ENCODE peak calls at places on chromosome 13, in six cellular contexts. One of them, this sample, is unnamed.

GRCh38 chr13:54029720-54030119 is 1001.1 kb downstream of the OLFM4 start:
- DNase-seq in neural progenitor cell: no peak
- DNase-seq in CD4-positive, alpha-beta T cell: no peak
- DNase-seq in hypothalamus: no peak
- DNase-seq in C1 segment of cervical spinal cord: no peak
- DNase-seq in activated T-cell treated with anti-CD3 and anti-CD28 coated beads, Interleukin-2, amount 50 U/mL, for 1 hour: no peak
- DNase-seq in this sample: no peak

GRCh38 chr13:21389124-21389523 is 70.0 kb downstream of the ZDHHC20 start:
- DNase-seq in neural progenitor cell: no peak
- DNase-seq in CD4-positive, alpha-beta T cell: no peak
- DNase-seq in hypothalamus: no peak
- DNase-seq in C1 segment of cervical spinal cord: no peak
- DNase-seq in activated T-cell treated with anti-CD3 and anti-CD28 coated beads, Interleukin-2, amount 50 U/mL, for 1 hour: no peak
- DNase-seq in this sample: no peak

GRCh38 chr13:29853131-29853530 is 2.7 kb upstream of the UBL3 start:
- DNase-seq in neural progenitor cell: no peak
- DNase-seq in CD4-positive, alpha-beta T cell: no peak
- DNase-seq in hypothalamus: no peak
- DNase-seq in C1 segment of cervical spinal cord: no peak
- DNase-seq in activated T-cell treated with anti-CD3 and anti-CD28 coated beads, Interleukin-2, amount 50 U/mL, for 1 hour: no peak
- DNase-seq in this sample: no peak

GRCh38 chr13:69213331-69213850 is 894.2 kb upstream of the ATXN8OS start:
- DNase-seq in neural progenitor cell: no peak
- DNase-seq in CD4-positive, alpha-beta T cell: no peak
- DNase-seq in hypothalamus: no peak
- DNase-seq in C1 segment of cervical spinal cord: no peak
- DNase-seq in activated T-cell treated with anti-CD3 and anti-CD28 coated beads, Interleukin-2, amount 50 U/mL, for 1 hour: no peak
- DNase-seq in this sample: no peak

GRCh38 chr13:47000166-47000565 is 103.3 kb upstream of the HTR2A start:
- DNase-seq in neural progenitor cell: no peak
- DNase-seq in CD4-positive, alpha-beta T cell: no peak
- DNase-seq in hypothalamus: no peak
- DNase-seq in C1 segment of cervical spinal cord: no peak
- DNase-seq in activated T-cell treated with anti-CD3 and anti-CD28 coated beads, Interleukin-2, amount 50 U/mL, for 1 hour: no peak
- DNase-seq in this sample: no peak

GRCh38 chr13:33251131-33251629 is 34.4 kb downstream of the STARD13 start:
- DNase-seq in neural progenitor cell: no peak
- DNase-seq in CD4-positive, alpha-beta T cell: no peak
- DNase-seq in hypothalamus: no peak
- DNase-seq in C1 segment of cervical spinal cord: no peak
- DNase-seq in activated T-cell treated with anti-CD3 and anti-CD28 coated beads, Interleukin-2, amount 50 U/mL, for 1 hour: no peak
- DNase-seq in this sample: peak

GRCh38 chr13:76620036-76620435 is 266.2 kb downstream of the KCTD12 start:
- DNase-seq in neural progenitor cell: no peak
- DNase-seq in CD4-positive, alpha-beta T cell: no peak
- DNase-seq in hypothalamus: no peak
- DNase-seq in C1 segment of cervical spinal cord: no peak
- DNase-seq in activated T-cell treated with anti-CD3 and anti-CD28 coated beads, Interleukin-2, amount 50 U/mL, for 1 hour: no peak
- DNase-seq in this sample: no peak

GRCh38 chr13:113224486-113224885 is 15.1 kb downstream of the CUL4A start:
- DNase-seq in neural progenitor cell: no peak
- DNase-seq in CD4-positive, alpha-beta T cell: no peak
- DNase-seq in hypothalamus: no peak
- DNase-seq in C1 segment of cervical spinal cord: no peak
- DNase-seq in activated T-cell treated with anti-CD3 and anti-CD28 coated beads, Interleukin-2, amount 50 U/mL, for 1 hour: no peak
- DNase-seq in this sample: no peak

GRCh38 chr13:98484289-98485219 is 92.4 kb downstream of the STK24 start:
- DNase-seq in neural progenitor cell: peak
- DNase-seq in CD4-positive, alpha-beta T cell: peak
- DNase-seq in hypothalamus: no peak
- DNase-seq in C1 segment of cervical spinal cord: peak
- DNase-seq in activated T-cell treated with anti-CD3 and anti-CD28 coated beads, Interleukin-2, amount 50 U/mL, for 1 hour: peak
- DNase-seq in this sample: no peak

GRCh38 chr13:110266431-110266809 is 40.5 kb downstream of the COL4A1 start:
- DNase-seq in neural progenitor cell: no peak
- DNase-seq in CD4-positive, alpha-beta T cell: no peak
- DNase-seq in hypothalamus: no peak
- DNase-seq in C1 segment of cervical spinal cord: no peak
- DNase-seq in activated T-cell treated with anti-CD3 and anti-CD28 coated beads, Interleukin-2, amount 50 U/mL, for 1 hour: no peak
- DNase-seq in this sample: no peak

GRCh38 chr13:75771818-75772217 is 135.7 kb downstream of the LMO7 start:
- DNase-seq in neural progenitor cell: no peak
- DNase-seq in CD4-positive, alpha-beta T cell: no peak
- DNase-seq in hypothalamus: no peak
- DNase-seq in C1 segment of cervical spinal cord: no peak
- DNase-seq in activated T-cell treated with anti-CD3 and anti-CD28 coated beads, Interleukin-2, amount 50 U/mL, for 1 hour: no peak
- DNase-seq in this sample: no peak

GRCh38 chr13:40190656-40191100 is 475.8 kb downstream of the FOXO1 start:
- DNase-seq in neural progenitor cell: peak
- DNase-seq in CD4-positive, alpha-beta T cell: peak
- DNase-seq in hypothalamus: peak
- DNase-seq in C1 segment of cervical spinal cord: peak
- DNase-seq in activated T-cell treated with anti-CD3 and anti-CD28 coated beads, Interleukin-2, amount 50 U/mL, for 1 hour: peak
- DNase-seq in this sample: peak

GRCh38 chr13:87923713-87924112 is 252.5 kb downstream of the SLITRK5 start:
- DNase-seq in neural progenitor cell: no peak
- DNase-seq in CD4-positive, alpha-beta T cell: no peak
- DNase-seq in hypothalamus: no peak
- DNase-seq in C1 segment of cervical spinal cord: no peak
- DNase-seq in activated T-cell treated with anti-CD3 and anti-CD28 coated beads, Interleukin-2, amount 50 U/mL, for 1 hour: no peak
- DNase-seq in this sample: no peak

GRCh38 chr13:114073881-114074551 is 58.4 kb downstream of the RASA3 start:
- DNase-seq in neural progenitor cell: no peak
- DNase-seq in CD4-positive, alpha-beta T cell: no peak
- DNase-seq in hypothalamus: no peak
- DNase-seq in C1 segment of cervical spinal cord: no peak
- DNase-seq in activated T-cell treated with anti-CD3 and anti-CD28 coated beads, Interleukin-2, amount 50 U/mL, for 1 hour: peak
- DNase-seq in this sample: no peak

This sample was measured in pons.